ENCODE peak calls at places on chromosomes 1 and 21, in six cellular contexts. P, Q, U, F, W and D are unnamed samples.

GRCh38 chr1:42833981-42834380 is 12.4 kb upstream of the ZNF691 start:
- DNase-seq in P (no peak), Q (no peak), U (no peak), F (no peak), W (no peak), D (no peak)

GRCh38 chr1:205812271-205812877 is 624 bp downstream of the SLC41A1 start:
- DNase-seq in P (no peak), Q (no peak), U (peak; percentile 39), F (peak; percentile 25), W (peak; percentile 13), D (no peak)

GRCh38 chr1:18716785-18717678 is 86.4 kb downstream of the PAX7 start:
- DNase-seq in P (no peak), Q (no peak), U (no peak), F (no peak), W (no peak), D (no peak)

GRCh38 chr1:1388078-1388472 is 11.1 kb downstream of the CCNL2 start:
- DNase-seq in P (no peak), Q (no peak), U (no peak), F (no peak), W (no peak), D (no peak)

GRCh38 chr1:154304664-154305337 is 16.1 kb upstream of the AQP10 start:
- DNase-seq in P (no peak), Q (no peak), U (no peak), F (no peak), W (no peak), D (no peak)

GRCh38 chr1:27603962-27604578 is at the start of gene AHDC1:
- DNase-seq in P (peak; percentile 93), Q (peak; percentile 88), U (peak; percentile 93), F (peak; percentile 96), W (peak; percentile 91), D (peak; percentile 90)

GRCh38 chr1:25990702-25991395 is 7.0 kb downstream of the PAFAH2 start:
- DNase-seq in P (no peak), Q (peak; percentile 17), U (no peak), F (no peak), W (no peak), D (no peak)

GRCh38 chr1:69911301-69911801 is 294.0 kb downstream of the LRRC40 start:
- DNase-seq in P (no peak), Q (no peak), U (no peak), F (peak; percentile 92), W (no peak), D (no peak)

GRCh38 chr21:33402011-33402979 is 918 bp upstream of the IFNGR2 start:
- DNase-seq in P (peak; percentile 78), Q (no peak), U (peak; percentile 78), F (peak; percentile 89), W (no peak), D (no peak)

GRCh38 chr1:30700528-30701265 is 22.7 kb downstream of the MATN1 start:
- DNase-seq in P (peak; percentile 54), Q (no peak), U (peak; percentile 96), F (peak; percentile 78), W (no peak), D (no peak)

GRCh38 chr1:178634445-178634844 is 90.6 kb upstream of the RALGPS2 start:
- DNase-seq in P (no peak), Q (peak; percentile 22), U (no peak), F (no peak), W (no peak), D (no peak)

GRCh38 chr1:64880449-64880848 is 85.9 kb downstream of the JAK1 start:
- DNase-seq in P (no peak), Q (no peak), U (no peak), F (no peak), W (no peak), D (no peak)

GRCh38 chr1:180265201-180265600 is 35.1 kb downstream of the LHX4 start:
- DNase-seq in P (no peak), Q (no peak), U (no peak), F (no peak), W (no peak), D (no peak)

GRCh38 chr1:170619167-170620030 is 44.5 kb upstream of the PRRX1 start:
- DNase-seq in P (no peak), Q (no peak), U (no peak), F (no peak), W (peak; percentile 2), D (no peak)

GRCh38 chr1:201194046-201194445 is 3.4 kb downstream of the IGFN1 start:
- DNase-seq in P (no peak), Q (no peak), U (no peak), F (no peak), W (no peak), D (no peak)

GRCh38 chr1:226845624-226846023 is 24.8 kb upstream of the PSEN2 start:
- DNase-seq in P (no peak), Q (no peak), U (no peak), F (no peak), W (no peak), D (no peak)

GRCh38 chr1:231160851-231161710 is 777 bp upstream of the TRIM67 start:
- DNase-seq in P (no peak), Q (no peak), U (no peak), F (no peak), W (no peak), D (no peak)

GRCh38 chr1:229848762-229849677 is 218.0 kb upstream of the GALNT2 start:
- DNase-seq in P (no peak), Q (peak; percentile 37), U (no peak), F (peak; percentile 43), W (peak; percentile 42), D (no peak)

GRCh38 chr1:211830330-211831142 is at the start of gene LPGAT1:
- DNase-seq in P (peak; percentile 90), Q (peak; percentile 70), U (peak; percentile 64), F (peak; percentile 74), W (peak; percentile 77), D (peak; percentile 63)

GRCh38 chr1:211829343-211830054 is 1.1 kb downstream of the LPGAT1 start:
- DNase-seq in P (peak; percentile 76), Q (peak; percentile 48), U (peak; percentile 18), F (peak; percentile 17), W (no peak), D (no peak)

GRCh38 chr1:211833174-211833820 is 2.7 kb upstream of the LPGAT1 start:
- DNase-seq in P (no peak), Q (no peak), U (no peak), F (no peak), W (no peak), D (no peak)

GRCh38 chr1:211830055-211830329 is 571 bp downstream of the LPGAT1 start:
- DNase-seq in P (no peak), Q (no peak), U (no peak), F (peak; percentile 20), W (peak; percentile 19), D (peak; percentile 8)

DNA sequence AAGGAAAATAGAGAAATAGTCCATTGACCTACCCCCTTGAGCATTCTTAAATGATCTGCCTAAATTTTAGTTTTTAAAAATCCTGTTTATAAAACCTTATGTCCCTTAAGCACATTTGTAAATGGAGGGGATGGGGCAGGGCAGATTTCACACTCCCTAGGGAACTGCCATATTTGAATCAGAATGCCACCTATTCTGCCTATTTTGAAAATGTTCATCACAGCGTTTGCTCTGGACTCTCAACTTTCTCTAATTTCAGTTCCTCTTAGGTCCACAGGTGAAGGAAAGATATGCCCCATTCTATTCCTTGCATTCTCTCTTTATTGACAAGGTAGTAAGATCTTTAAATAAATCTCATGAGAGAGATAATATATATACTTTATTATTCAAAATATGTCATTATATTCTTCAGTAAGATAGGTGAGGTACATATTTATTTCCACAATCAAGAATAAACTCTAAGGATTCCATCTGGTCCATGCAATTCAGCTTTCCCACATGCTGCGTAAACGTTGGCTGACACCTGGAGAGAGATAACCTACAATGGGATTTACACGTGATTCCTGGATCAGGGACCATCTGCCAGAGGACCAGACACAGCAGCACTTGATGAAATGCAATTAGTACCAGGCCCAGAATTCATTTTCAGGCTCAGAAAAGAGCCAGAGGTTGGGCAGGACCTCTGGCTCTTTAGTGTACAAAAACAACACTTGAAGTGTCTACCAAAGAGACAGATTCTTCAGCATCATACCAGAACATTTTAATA is 1.2 kb upstream of the LPGAT1 start:
- DNase-seq in P (no peak), Q (peak; percentile 8), U (no peak), F (no peak), W (peak; percentile 18), D (no peak)
- H3K9me3 ChIP-seq in P (no peaks in the 10 kb centered on the region), Q (no peaks in the 10 kb centered on the region), U (no peaks in the 10 kb centered on the region), F (no peaks in the 10 kb centered on the region), W (no peaks in the 10 kb centered on the region), D (no peaks in the 10 kb centered on the region)

DNA sequence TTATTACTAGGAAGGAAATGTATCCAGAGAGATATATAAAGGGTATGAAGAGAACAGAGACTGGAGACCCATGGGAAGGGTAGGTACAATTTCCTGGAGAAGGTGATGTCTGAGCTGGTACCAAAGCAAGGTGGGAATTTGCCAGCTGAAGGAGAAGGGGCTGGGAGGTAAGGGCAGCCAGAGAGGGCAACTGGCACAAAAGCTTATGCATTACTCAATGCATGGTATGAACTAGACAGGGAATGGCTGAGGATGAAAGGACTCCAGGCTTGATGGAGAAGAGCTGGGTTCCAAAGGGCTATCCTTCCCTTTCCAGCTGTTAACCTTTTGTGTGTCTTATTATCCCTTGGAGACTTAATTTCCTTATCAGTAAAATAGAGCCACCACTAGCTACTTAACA is 113.6 kb upstream of the GADD45A start:
- DNase-seq in P (no peak), Q (no peak), U (no peak), F (no peak), W (no peak), D (no peak)
- H3K9me3 ChIP-seq in P (no peaks in the 10 kb centered on the region), Q (no peaks in the 10 kb centered on the region), U (no peaks in the 10 kb centered on the region), F (no peaks in the 10 kb centered on the region), W (no peaks in the 10 kb centered on the region), D (no peaks in the 10 kb centered on the region)

DNA sequence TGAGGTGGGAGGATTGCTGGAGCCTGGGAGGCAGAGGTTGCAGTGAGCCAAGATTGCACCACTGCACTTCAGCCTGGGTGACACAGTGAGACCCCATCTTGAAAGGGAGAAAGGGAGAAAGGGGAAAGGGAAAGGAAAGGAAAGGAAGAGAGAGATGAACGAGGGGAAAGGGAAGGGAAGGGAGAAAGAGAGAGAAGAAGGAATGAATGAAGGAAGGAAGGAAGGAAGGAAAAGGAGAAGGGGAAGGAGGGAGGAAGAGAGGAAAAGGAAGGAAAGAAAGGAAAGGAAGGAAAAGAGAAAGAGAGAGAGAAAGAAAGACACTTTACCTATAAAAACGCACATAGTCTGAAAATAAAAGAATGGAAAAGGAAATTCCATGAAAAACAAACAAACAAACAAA is 18.0 kb downstream of the ZNF695 start:
- DNase-seq in P (no peak), Q (no peak), U (no peak), F (no peak), W (no peak), D (no peak)
- H3K9me3 ChIP-seq in P (peaks cover 3% of the 10 kb centered on the region), Q (peaks cover 3% of the 10 kb centered on the region), U (no peaks in the 10 kb centered on the region), F (peaks cover 8% of the 10 kb centered on the region), W (peaks cover 3% of the 10 kb centered on the region), D (peaks cover 8% of the 10 kb centered on the region)

GRCh38 chr1:2913091-2913490 is 108.2 kb upstream of the ACTRT2 start:
- DNase-seq in P (no peak), Q (no peak), U (no peak), F (no peak), W (no peak), D (no peak)
- H3K9me3 ChIP-seq in P (no peaks in the 10 kb centered on the region), Q (no peaks in the 10 kb centered on the region), U (no peaks in the 10 kb centered on the region), F (no peaks in the 10 kb centered on the region), W (no peaks in the 10 kb centered on the region), D (no peaks in the 10 kb centered on the region)

GRCh38 chr1:5720045-5720444 is 272.2 kb downstream of the NPHP4 start:
- DNase-seq in P (peak; percentile 35), Q (no peak), U (no peak), F (no peak), W (no peak), D (no peak)
- H3K9me3 ChIP-seq in P (no peaks in the 10 kb centered on the region), Q (no peaks in the 10 kb centered on the region), U (no peaks in the 10 kb centered on the region), F (no peaks in the 10 kb centered on the region), W (no peaks in the 10 kb centered on the region), D (no peaks in the 10 kb centered on the region)